ENCODE peak calls at places on chromosomes 5 and 9, in six cellular contexts. F is activated CD8-positive, alpha-beta T cell treated with anti-CD3 and anti-CD28 coated beads for 36 hours; V is fibroblast of pulmonary artery; B is breast epithelium; X is AG09319; T is neural crest cell. P is an unnamed sample.

GRCh38 chr9:86600291-86600690 is 246.1 kb upstream of the TUT7 start:
- DNase-seq in F (no peak), V (no peak), B (no peak), X (no peak), T (no peak), P (no peak)

GRCh38 chr5:159519365-159519764 is 189.1 kb upstream of the IL12B start:
- DNase-seq in F (no peak), V (no peak), B (no peak), X (no peak), T (no peak), P (no peak)

GRCh38 chr9:116008278-116008677 is 145.3 kb upstream of the PAPPA start:
- DNase-seq in F (no peak), V (no peak), B (no peak), X (no peak), T (no peak), P (no peak)

GRCh38 chr5:149294872-149295829 is 23.5 kb downstream of the AFAP1L1 start:
- DNase-seq in F (no peak), V (no peak), B (no peak), X (no peak), T (no peak), P (no peak)

GRCh38 chr5:131541766-131542165 is 93.3 kb downstream of the RAPGEF6 start:
- DNase-seq in F (no peak), V (peak; percentile 68), B (no peak), X (no peak), T (no peak), P (no peak)

GRCh38 chr9:76394896-76395244 is 644 bp upstream of the RFK start:
- DNase-seq in F (peak; percentile 78), V (no peak), B (no peak), X (no peak), T (no peak), P (peak; percentile 58)

GRCh38 chr9:7520396-7520795 is 279.2 kb downstream of the DMAC1 start:
- DNase-seq in F (no peak), V (no peak), B (no peak), X (no peak), T (no peak), P (no peak)

GRCh38 chr9:129320575-129321311 is 142.7 kb upstream of the IER5L start:
- DNase-seq in F (peak; percentile 75), V (peak; percentile 88), B (peak; percentile 62), X (peak; percentile 76), T (no peak), P (peak; percentile 81)

GRCh38 chr5:73135021-73135420 is 14.6 kb downstream of the TMEM171 start:
- DNase-seq in F (no peak), V (no peak), B (no peak), X (no peak), T (no peak), P (no peak)

GRCh38 chr5:1488882-1489680 is 34.7 kb downstream of the LPCAT1 start:
- DNase-seq in F (peak; percentile 77), V (peak; percentile 60), B (no peak), X (peak; percentile 15), T (no peak), P (peak; percentile 79)

GRCh38 chr9:95098391-95098921 is 219.1 kb downstream of the FANCC start:
- DNase-seq in F (no peak), V (no peak), B (no peak), X (no peak), T (no peak), P (no peak)

GRCh38 chr9:136257381-136258298 is 12.0 kb upstream of the QSOX2 start:
- DNase-seq in F (no peak), V (no peak), B (no peak), X (no peak), T (no peak), P (no peak)

GRCh38 chr5:148873690-148874485 is 47.5 kb downstream of the ADRB2 start:
- DNase-seq in F (no peak), V (no peak), B (no peak), X (no peak), T (no peak), P (no peak)

GRCh38 chr9:126125177-126125576 is 201.5 kb upstream of the MVB12B start:
- DNase-seq in F (no peak), V (peak; percentile 2), B (no peak), X (no peak), T (no peak), P (no peak)

GRCh38 chr5:178338750-178339144 is 106.1 kb upstream of the PHYKPL start:
- DNase-seq in F (no peak), V (no peak), B (no peak), X (no peak), T (no peak), P (no peak)

GRCh38 chr5:173187054-173187743 is 42.9 kb downstream of the BNIP1 start:
- DNase-seq in F (peak; percentile 37), V (no peak), B (no peak), X (no peak), T (no peak), P (no peak)

GRCh38 chr5:152607393-152608165 is 202.5 kb upstream of the NMUR2 start:
- DNase-seq in F (no peak), V (no peak), B (no peak), X (no peak), T (no peak), P (no peak)

GRCh38 chr5:150665044-150665443 is 4.0 kb downstream of the MYOZ3 start:
- DNase-seq in F (no peak), V (no peak), B (no peak), X (no peak), T (no peak), P (no peak)

GRCh38 chr5:174047472-174047871 is 2.0 kb downstream of the NSG2 start:
- DNase-seq in F (no peak), V (no peak), B (no peak), X (no peak), T (no peak), P (peak; percentile 2)

GRCh38 chr5:148454576-148454975 is 70.8 kb downstream of the FBXO38 start:
- DNase-seq in F (no peak), V (no peak), B (no peak), X (no peak), T (no peak), P (no peak)

GRCh38 chr5:474826-475661 is 32.1 kb downstream of the EXOC3 start:
- DNase-seq in F (no peak), V (peak; percentile 12), B (no peak), X (no peak), T (no peak), P (no peak)

GRCh38 chr5:24353606-24354005 is 291.2 kb downstream of the CDH10 start:
- DNase-seq in F (no peak), V (no peak), B (no peak), X (no peak), T (no peak), P (no peak)

GRCh38 chr9:2260401-2261306 is 245.5 kb downstream of the SMARCA2 start:
- DNase-seq in F (no peak), V (peak; percentile 51), B (no peak), X (no peak), T (no peak), P (no peak)

GRCh38 chr5:116042375-116042774 is 10.1 kb downstream of the ARL14EPL start:
- DNase-seq in F (no peak), V (no peak), B (no peak), X (no peak), T (no peak), P (no peak)

GRCh38 chr9:128245293-128246151 is 30.3 kb downstream of the GOLGA2 start:
- DNase-seq in F (peak; percentile 18), V (peak; percentile 68), B (no peak), X (no peak), T (peak; percentile 51), P (no peak)

GRCh38 chr9:95351051-95351450 is 33.5 kb upstream of the FANCC start:
- DNase-seq in F (no peak), V (no peak), B (no peak), X (no peak), T (no peak), P (no peak)

GRCh38 chr9:21970001-21970799 is 24.0 kb downstream of the CDKN2A start:
- DNase-seq in F (no peak), V (no peak), B (no peak), X (no peak), T (no peak), P (no peak)

GRCh38 chr5:68261174-68262021 is 45.8 kb downstream of the PIK3R1 start:
- DNase-seq in F (no peak), V (peak; percentile 80), B (no peak), X (no peak), T (no peak), P (no peak)
- TF ChIP-seq CTCF in F (no peak), V (peak; percentile 33), B (no peak), X (peak; percentile 25), T (no peak), P (peak; percentile 31)

GRCh38 chr9:134716067-134716466 is 74.5 kb downstream of the COL5A1 start:
- DNase-seq in F (no peak), V (no peak), B (no peak), X (no peak), T (no peak), P (no peak)
- TF ChIP-seq CTCF in F (no peak), V (no peak), B (no peak), X (no peak), T (no peak), P (no peak)

GRCh38 chr5:41707853-41708603 is 162.2 kb downstream of the OXCT1 start:
- DNase-seq in F (no peak), V (peak; percentile 82), B (no peak), X (peak; percentile 32), T (no peak), P (peak; percentile 34)
- TF ChIP-seq CTCF in F (peak; percentile 16), V (peak; percentile 74), B (no peak), X (peak; percentile 68), T (peak; percentile 51), P (peak; percentile 53)

DNA sequence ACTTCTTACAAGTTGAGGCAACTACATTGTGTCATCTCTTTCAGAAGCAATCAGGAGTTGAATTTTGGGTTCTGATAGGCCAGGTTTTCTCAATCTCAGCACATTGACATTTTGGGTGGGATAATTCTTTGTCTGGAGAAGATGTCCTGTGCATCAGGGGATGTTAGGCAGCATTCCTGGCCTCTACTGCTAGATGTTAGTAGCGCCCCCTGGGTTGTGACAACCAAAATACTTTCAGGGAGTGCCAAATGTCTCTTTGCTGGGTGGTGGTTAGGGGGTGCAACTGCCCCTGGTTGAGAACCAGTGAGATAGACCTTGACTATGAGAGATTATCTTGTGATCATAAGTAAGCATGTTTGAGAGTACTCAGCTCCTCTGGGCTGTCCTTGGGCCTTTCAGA is 164.3 kb upstream of the KLF9 start:
- DNase-seq in F (no peak), V (no peak), B (no peak), X (no peak), T (no peak), P (no peak)
- TF ChIP-seq CTCF in F (no peak), V (no peak), B (no peak), X (no peak), T (no peak), P (no peak)

GRCh38 chr9:91978739-91979414 is 28.8 kb upstream of the ROR2 start:
- DNase-seq in F (peak; percentile 3), V (peak; percentile 91), B (no peak), X (no peak), T (peak; percentile 14), P (no peak)
- TF ChIP-seq CTCF in F (no peak), V (peak; percentile 52), B (peak; percentile 21), X (peak; percentile 39), T (peak; percentile 49), P (peak; percentile 21)

P was measured in GM10248.